ENCODE peak calls at places on chromosomes 7 and 10, in six cellular contexts. One of them, this sample, is unnamed.

GRCh38 chr7:135653285-135654080 is 8.8 kb upstream of the STMP1 start:
- DNase-seq in effector CD4-positive, alpha-beta T cell: no peak
- DNase-seq in SK-N-DZ: no peak
- DNase-seq in stimulated activated CD4-positive, alpha-beta T cell treated with anti-CD3 and anti-CD28 coated beads, Interleukin-2, amount 100 ng/mL, for 24 hours: no peak
- DNase-seq in Caki2: no peak
- DNase-seq in IMR-90: peak
- DNase-seq in this sample: no peak

GRCh38 chr7:120054376-120055100 is 218.4 kb upstream of the KCND2 start:
- DNase-seq in SK-N-DZ: no peak
- DNase-seq in stimulated activated CD4-positive, alpha-beta T cell treated with anti-CD3 and anti-CD28 coated beads, Interleukin-2, amount 100 ng/mL, for 24 hours: no peak
- DNase-seq in IMR-90: no peak
- DNase-seq in Caki2: no peak
- DNase-seq in effector CD4-positive, alpha-beta T cell: no peak
- DNase-seq in this sample: no peak

GRCh38 chr10:46518028-46518725 is 38.3 kb downstream of the GPRIN2 start:
- DNase-seq in Caki2: no peak
- DNase-seq in SK-N-DZ: no peak
- DNase-seq in IMR-90: no peak
- DNase-seq in stimulated activated CD4-positive, alpha-beta T cell treated with anti-CD3 and anti-CD28 coated beads, Interleukin-2, amount 100 ng/mL, for 24 hours: peak
- DNase-seq in effector CD4-positive, alpha-beta T cell: no peak
- DNase-seq in this sample: no peak

GRCh38 chr7:125847706-125848105 is 918.1 kb upstream of the POT1 start:
- DNase-seq in IMR-90: no peak
- DNase-seq in effector CD4-positive, alpha-beta T cell: no peak
- DNase-seq in SK-N-DZ: no peak
- DNase-seq in stimulated activated CD4-positive, alpha-beta T cell treated with anti-CD3 and anti-CD28 coated beads, Interleukin-2, amount 100 ng/mL, for 24 hours: no peak
- DNase-seq in Caki2: no peak
- DNase-seq in this sample: no peak

GRCh38 chr10:99917963-99918825 is 91.6 kb downstream of the DNMBP start:
- DNase-seq in SK-N-DZ: no peak
- DNase-seq in stimulated activated CD4-positive, alpha-beta T cell treated with anti-CD3 and anti-CD28 coated beads, Interleukin-2, amount 100 ng/mL, for 24 hours: no peak
- DNase-seq in effector CD4-positive, alpha-beta T cell: no peak
- DNase-seq in IMR-90: peak
- DNase-seq in Caki2: no peak
- DNase-seq in this sample: no peak

GRCh38 chr7:4762121-4763055 is 13.0 kb upstream of the AP5Z1 start:
- DNase-seq in stimulated activated CD4-positive, alpha-beta T cell treated with anti-CD3 and anti-CD28 coated beads, Interleukin-2, amount 100 ng/mL, for 24 hours: no peak
- DNase-seq in SK-N-DZ: no peak
- DNase-seq in IMR-90: no peak
- DNase-seq in Caki2: no peak
- DNase-seq in effector CD4-positive, alpha-beta T cell: no peak
- DNase-seq in this sample: no peak

GRCh38 chr10:78781251-78781913 is 287.4 kb upstream of the ZMIZ1 start:
- DNase-seq in IMR-90: no peak
- DNase-seq in SK-N-DZ: no peak
- DNase-seq in Caki2: no peak
- DNase-seq in stimulated activated CD4-positive, alpha-beta T cell treated with anti-CD3 and anti-CD28 coated beads, Interleukin-2, amount 100 ng/mL, for 24 hours: no peak
- DNase-seq in effector CD4-positive, alpha-beta T cell: no peak
- DNase-seq in this sample: no peak

GRCh38 chr7:2508327-2509231 is 11.0 kb upstream of the LFNG start:
- DNase-seq in SK-N-DZ: peak
- DNase-seq in effector CD4-positive, alpha-beta T cell: peak
- DNase-seq in IMR-90: peak
- DNase-seq in Caki2: no peak
- DNase-seq in stimulated activated CD4-positive, alpha-beta T cell treated with anti-CD3 and anti-CD28 coated beads, Interleukin-2, amount 100 ng/mL, for 24 hours: peak
- DNase-seq in this sample: peak

GRCh38 chr10:119768455-119769094 is 42.7 kb downstream of the INPP5F start:
- DNase-seq in stimulated activated CD4-positive, alpha-beta T cell treated with anti-CD3 and anti-CD28 coated beads, Interleukin-2, amount 100 ng/mL, for 24 hours: no peak
- DNase-seq in effector CD4-positive, alpha-beta T cell: no peak
- DNase-seq in Caki2: no peak
- DNase-seq in SK-N-DZ: no peak
- DNase-seq in IMR-90: peak
- DNase-seq in this sample: no peak

GRCh38 chr7:93461350-93461749 is 113.2 kb downstream of the CALCR start:
- DNase-seq in stimulated activated CD4-positive, alpha-beta T cell treated with anti-CD3 and anti-CD28 coated beads, Interleukin-2, amount 100 ng/mL, for 24 hours: no peak
- DNase-seq in IMR-90: no peak
- DNase-seq in Caki2: peak
- DNase-seq in SK-N-DZ: peak
- DNase-seq in effector CD4-positive, alpha-beta T cell: no peak
- DNase-seq in this sample: no peak

GRCh38 chr10:131724891-131725735 is 175.7 kb upstream of the PPP2R2D start:
- DNase-seq in effector CD4-positive, alpha-beta T cell: no peak
- DNase-seq in SK-N-DZ: no peak
- DNase-seq in Caki2: no peak
- DNase-seq in stimulated activated CD4-positive, alpha-beta T cell treated with anti-CD3 and anti-CD28 coated beads, Interleukin-2, amount 100 ng/mL, for 24 hours: no peak
- DNase-seq in IMR-90: no peak
- DNase-seq in this sample: no peak

GRCh38 chr10:132540456-132540855 is 2.9 kb downstream of the INPP5A start:
- DNase-seq in stimulated activated CD4-positive, alpha-beta T cell treated with anti-CD3 and anti-CD28 coated beads, Interleukin-2, amount 100 ng/mL, for 24 hours: no peak
- DNase-seq in Caki2: no peak
- DNase-seq in SK-N-DZ: no peak
- DNase-seq in IMR-90: peak
- DNase-seq in effector CD4-positive, alpha-beta T cell: no peak
- DNase-seq in this sample: no peak

GRCh38 chr10:91017202-91017601 is 96.3 kb upstream of the ANKRD1 start:
- DNase-seq in IMR-90: no peak
- DNase-seq in Caki2: no peak
- DNase-seq in stimulated activated CD4-positive, alpha-beta T cell treated with anti-CD3 and anti-CD28 coated beads, Interleukin-2, amount 100 ng/mL, for 24 hours: no peak
- DNase-seq in effector CD4-positive, alpha-beta T cell: no peak
- DNase-seq in SK-N-DZ: no peak
- DNase-seq in this sample: no peak

GRCh38 chr10:117345143-117345542 is 30.1 kb downstream of the PDZD8 start:
- DNase-seq in IMR-90: no peak
- DNase-seq in Caki2: no peak
- DNase-seq in effector CD4-positive, alpha-beta T cell: no peak
- DNase-seq in SK-N-DZ: no peak
- DNase-seq in stimulated activated CD4-positive, alpha-beta T cell treated with anti-CD3 and anti-CD28 coated beads, Interleukin-2, amount 100 ng/mL, for 24 hours: no peak
- DNase-seq in this sample: no peak

GRCh38 chr10:124629410-124629809 is 114.8 kb downstream of the FAM53B start:
- DNase-seq in IMR-90: no peak
- DNase-seq in Caki2: no peak
- DNase-seq in SK-N-DZ: no peak
- DNase-seq in stimulated activated CD4-positive, alpha-beta T cell treated with anti-CD3 and anti-CD28 coated beads, Interleukin-2, amount 100 ng/mL, for 24 hours: no peak
- DNase-seq in effector CD4-positive, alpha-beta T cell: no peak
- DNase-seq in this sample: no peak

GRCh38 chr7:17405786-17406185 is 107.3 kb downstream of the AHR start:
- DNase-seq in stimulated activated CD4-positive, alpha-beta T cell treated with anti-CD3 and anti-CD28 coated beads, Interleukin-2, amount 100 ng/mL, for 24 hours: no peak
- DNase-seq in Caki2: peak
- DNase-seq in SK-N-DZ: no peak
- DNase-seq in IMR-90: peak
- DNase-seq in effector CD4-positive, alpha-beta T cell: no peak
- DNase-seq in this sample: no peak

GRCh38 chr10:77566228-77566627 is 71.4 kb downstream of the KCNMA1 start:
- DNase-seq in Caki2: no peak
- DNase-seq in effector CD4-positive, alpha-beta T cell: no peak
- DNase-seq in SK-N-DZ: no peak
- DNase-seq in IMR-90: peak
- DNase-seq in stimulated activated CD4-positive, alpha-beta T cell treated with anti-CD3 and anti-CD28 coated beads, Interleukin-2, amount 100 ng/mL, for 24 hours: no peak
- DNase-seq in this sample: no peak

This sample was measured in T-helper 9 cell.